ENCODE peak calls at places on chromosomes 5 and 9, in nine cellular contexts. C is coronary artery; W is HT-29; U is fibroblast of the conjunctiva; A is GM23248; G is astrocyte of the spinal cord; V is psoas muscle; N is activated naive CD4-positive, alpha-beta T cell treated with Interleukin-2 at 50 U/mL for 16 hours; S is mucosa of gallbladder. X is an unnamed sample.

GRCh38 chr5:177553671-177554429 is 513 bp downstream of the FAM193B start:
- DNase-seq in C (no peak), W (no peak), U (no peak), A (peak; percentile 59), G (no peak), V (peak; percentile 40), N (peak; percentile 48), S (peak; percentile 15), X (no peak)

GRCh38 chr9:89349607-89350006 is 31.3 kb downstream of the SECISBP2 start:
- DNase-seq in C (no peak), W (no peak), U (no peak), A (no peak), G (no peak), V (no peak), N (no peak), S (no peak), X (no peak)

GRCh38 chr5:169435506-169436230 is 134.7 kb upstream of the SLIT3 start:
- DNase-seq in C (no peak), W (no peak), U (no peak), A (peak; percentile 65), G (no peak), V (no peak), N (no peak), S (no peak), X (peak; percentile 5)

GRCh38 chr9:112041536-112042243 is 133.4 kb downstream of the SUSD1 start:
- DNase-seq in C (no peak), W (no peak), U (peak; percentile 92), A (peak; percentile 99), G (peak; percentile 99), V (peak; percentile 69), N (no peak), S (no peak), X (peak; percentile 99)

GRCh38 chr9:3244963-3245653 is 280.7 kb downstream of the RFX3 start:
- DNase-seq in C (no peak), W (no peak), U (no peak), A (peak; percentile 15), G (no peak), V (no peak), N (no peak), S (no peak), X (no peak)

GRCh38 chr5:143921525-143922311 is 109.8 kb downstream of the HMHB1 start:
- DNase-seq in C (no peak), W (no peak), U (peak; percentile 91), A (peak; percentile 92), G (peak; percentile 74), V (no peak), N (no peak), S (no peak), X (no peak)

GRCh38 chr9:121582641-121583040 is 68.8 kb upstream of the DAB2IP start:
- DNase-seq in C (no peak), W (no peak), U (no peak), A (no peak), G (no peak), V (no peak), N (no peak), S (no peak), X (no peak)

GRCh38 chr5:3598725-3599282 is 3.2 kb downstream of the IRX1 start:
- DNase-seq in C (no peak), W (no peak), U (no peak), A (peak; percentile 67), G (peak; percentile 49), V (no peak), N (no peak), S (no peak), X (no peak)

GRCh38 chr5:74839228-74839627 is 27.0 kb downstream of the FAM169A start:
- DNase-seq in C (no peak), W (no peak), U (no peak), A (no peak), G (no peak), V (no peak), N (no peak), S (no peak), X (no peak)

GRCh38 chr9:1235650-1236401 is 185.7 kb downstream of the DMRT2 start:
- DNase-seq in C (no peak), W (no peak), U (no peak), A (no peak), G (no peak), V (no peak), N (no peak), S (no peak), X (no peak)

GRCh38 chr5:121915765-121916164 is 46.0 kb upstream of the SRFBP1 start:
- DNase-seq in C (no peak), W (no peak), U (no peak), A (no peak), G (no peak), V (no peak), N (no peak), S (no peak), X (no peak)

GRCh38 chr5:32542216-32543059 is 42.9 kb upstream of the SUB1 start:
- DNase-seq in C (no peak), W (no peak), U (no peak), A (peak; percentile 44), G (peak; percentile 50), V (no peak), N (peak; percentile 37), S (no peak), X (no peak)

GRCh38 chr5:142542906-142543305 is 143.0 kb downstream of the FGF1 start:
- DNase-seq in C (no peak), W (no peak), U (no peak), A (peak; percentile 60), G (peak; percentile 26), V (no peak), N (no peak), S (no peak), X (no peak)

GRCh38 chr5:8470489-8470888 is 601.5 kb downstream of the MTRR start:
- DNase-seq in C (no peak), W (no peak), U (no peak), A (no peak), G (no peak), V (no peak), N (no peak), S (no peak), X (no peak)

GRCh38 chr5:141121563-141121962 is at the start of gene PCDHB4:
- DNase-seq in C (no peak), W (no peak), U (no peak), A (peak; percentile 71), G (no peak), V (peak; percentile 32), N (no peak), S (no peak), X (no peak)

X was measured in astrocyte of the cerebellum.